ENCODE peak calls at places on chromosomes 5 and 9, in four cellular contexts. One of them, this sample, is unnamed.

GRCh38 chr5:140130949-140131733 is 5.4 kb downstream of the IGIP start:
- DNase-seq in colonic mucosa: no peak
- DNase-seq in HuH-7.5: no peak
- DNase-seq in nephron progenitor cell: no peak
- DNase-seq in this sample: no peak

GRCh38 chr9:19976226-19976625 is 187.4 kb upstream of the SLC24A2 start:
- DNase-seq in HuH-7.5: no peak
- DNase-seq in colonic mucosa: no peak
- DNase-seq in nephron progenitor cell: no peak
- DNase-seq in this sample: no peak

GRCh38 chr9:94108584-94108983 is 24.3 kb downstream of the PTPDC1 start:
- DNase-seq in nephron progenitor cell: no peak
- DNase-seq in HuH-7.5: no peak
- DNase-seq in colonic mucosa: no peak
- DNase-seq in this sample: no peak

GRCh38 chr5:157961176-157961575 is 102.2 kb upstream of the CLINT1 start:
- DNase-seq in nephron progenitor cell: no peak
- DNase-seq in colonic mucosa: no peak
- DNase-seq in HuH-7.5: no peak
- DNase-seq in this sample: no peak

GRCh38 chr9:7405924-7406604 is 393.5 kb downstream of the DMAC1 start:
- DNase-seq in HuH-7.5: no peak
- DNase-seq in nephron progenitor cell: no peak
- DNase-seq in colonic mucosa: no peak
- DNase-seq in this sample: no peak

GRCh38 chr9:13705356-13705755 is 425.9 kb upstream of the MPDZ start:
- DNase-seq in HuH-7.5: no peak
- DNase-seq in nephron progenitor cell: no peak
- DNase-seq in colonic mucosa: no peak
- DNase-seq in this sample: no peak

GRCh38 chr5:3023678-3024077 is 272.2 kb upstream of the IRX2 start:
- DNase-seq in colonic mucosa: no peak
- DNase-seq in HuH-7.5: no peak
- DNase-seq in nephron progenitor cell: no peak
- DNase-seq in this sample: no peak

GRCh38 chr9:134372621-134373267 is 46.5 kb downstream of the RXRA start:
- DNase-seq in HuH-7.5: no peak
- DNase-seq in colonic mucosa: no peak
- DNase-seq in nephron progenitor cell: no peak
- DNase-seq in this sample: no peak

GRCh38 chr9:129610473-129611301 is 10.2 kb downstream of the C9orf50 start:
- DNase-seq in HuH-7.5: peak
- DNase-seq in colonic mucosa: peak
- DNase-seq in nephron progenitor cell: peak
- DNase-seq in this sample: peak

GRCh38 chr5:152688561-152689274 is 283.6 kb upstream of the NMUR2 start:
- DNase-seq in nephron progenitor cell: no peak
- DNase-seq in colonic mucosa: no peak
- DNase-seq in HuH-7.5: no peak
- DNase-seq in this sample: no peak

GRCh38 chr9:132586830-132587483 is 4.6 kb downstream of the BARHL1 start:
- DNase-seq in colonic mucosa: no peak
- DNase-seq in nephron progenitor cell: peak
- DNase-seq in HuH-7.5: no peak
- DNase-seq in this sample: peak

GRCh38 chr9:111937781-111938426 is 41.3 kb downstream of the UGCG start:
- DNase-seq in nephron progenitor cell: no peak
- DNase-seq in HuH-7.5: no peak
- DNase-seq in colonic mucosa: peak
- DNase-seq in this sample: no peak

GRCh38 chr9:123637940-123638634 is 282.1 kb downstream of the CRB2 start:
- DNase-seq in HuH-7.5: no peak
- DNase-seq in nephron progenitor cell: no peak
- DNase-seq in colonic mucosa: no peak
- DNase-seq in this sample: no peak